ENCODE peak calls at places on chromosomes 16 and 17, in ten cellular contexts. One of them, this sample, is unnamed.

GRCh38 chr17:15483416-15483815 is 16.0 kb upstream of the CDRT4 start:
- DNase-seq in PC-9: no peak
- DNase-seq in upper lobe of left lung: no peak
- DNase-seq in aorta: no peak
- DNase-seq in MM.1S: no peak
- DNase-seq in lung: no peak
- DNase-seq in lower lobe of right lung: no peak
- DNase-seq in upper lobe of right lung: no peak
- DNase-seq in IMR-90: no peak
- DNase-seq in fibroblast of lung: peak; percentile 46
- DNase-seq in this sample: no peak

GRCh38 chr17:72125742-72126141 is 4.9 kb downstream of the SOX9 start:
- DNase-seq in fibroblast of lung: no peak
- DNase-seq in IMR-90: peak; percentile 62
- DNase-seq in PC-9: no peak
- DNase-seq in lung: no peak
- DNase-seq in MM.1S: no peak
- DNase-seq in upper lobe of left lung: no peak
- DNase-seq in aorta: no peak
- DNase-seq in upper lobe of right lung: no peak
- DNase-seq in lower lobe of right lung: no peak
- DNase-seq in this sample: no peak

GRCh38 chr16:88084881-88085280 is 133.6 kb downstream of the BANP start:
- DNase-seq in upper lobe of right lung: no peak
- DNase-seq in lung: no peak
- DNase-seq in lower lobe of right lung: no peak
- DNase-seq in aorta: no peak
- DNase-seq in PC-9: no peak
- DNase-seq in upper lobe of left lung: no peak
- DNase-seq in IMR-90: peak; percentile 78
- DNase-seq in MM.1S: no peak
- DNase-seq in fibroblast of lung: peak; percentile 86
- DNase-seq in this sample: no peak

GRCh38 chr16:82703156-82703555 is 76.4 kb downstream of the CDH13 start:
- DNase-seq in lung: no peak
- DNase-seq in upper lobe of left lung: no peak
- DNase-seq in PC-9: no peak
- DNase-seq in IMR-90: no peak
- DNase-seq in lower lobe of right lung: no peak
- DNase-seq in fibroblast of lung: no peak
- DNase-seq in aorta: no peak
- DNase-seq in MM.1S: no peak
- DNase-seq in upper lobe of right lung: no peak
- DNase-seq in this sample: no peak

GRCh38 chr17:56593073-56593740 is at the start of gene NOG:
- DNase-seq in lung: peak; percentile 44
- DNase-seq in fibroblast of lung: peak; percentile 61
- DNase-seq in aorta: peak; percentile 78
- DNase-seq in IMR-90: peak; percentile 54
- DNase-seq in upper lobe of right lung: peak; percentile 79
- DNase-seq in lower lobe of right lung: peak; percentile 61
- DNase-seq in upper lobe of left lung: peak; percentile 89
- DNase-seq in MM.1S: peak; percentile 55
- DNase-seq in PC-9: no peak
- DNase-seq in this sample: no peak

GRCh38 chr16:2530629-2531318 is 434 bp downstream of the CEMP1 start:
- DNase-seq in PC-9: no peak
- DNase-seq in upper lobe of left lung: peak; percentile 61
- DNase-seq in upper lobe of right lung: peak; percentile 67
- DNase-seq in aorta: no peak
- DNase-seq in lower lobe of right lung: no peak
- DNase-seq in MM.1S: no peak
- DNase-seq in lung: no peak
- DNase-seq in fibroblast of lung: no peak
- DNase-seq in IMR-90: no peak
- DNase-seq in this sample: no peak

GRCh38 chr17:50872710-50873424 is 6.7 kb upstream of the TOB1 start:
- DNase-seq in upper lobe of left lung: no peak
- DNase-seq in fibroblast of lung: peak; percentile 48
- DNase-seq in MM.1S: peak; percentile 67
- DNase-seq in lung: no peak
- DNase-seq in upper lobe of right lung: no peak
- DNase-seq in PC-9: no peak
- DNase-seq in lower lobe of right lung: no peak
- DNase-seq in aorta: no peak
- DNase-seq in IMR-90: peak; percentile 25
- DNase-seq in this sample: no peak

GRCh38 chr17:72411124-72411563 is 290.3 kb downstream of the SOX9 start:
- DNase-seq in upper lobe of right lung: no peak
- DNase-seq in lung: no peak
- DNase-seq in aorta: no peak
- DNase-seq in MM.1S: no peak
- DNase-seq in PC-9: peak; percentile 97
- DNase-seq in lower lobe of right lung: no peak
- DNase-seq in upper lobe of left lung: no peak
- DNase-seq in fibroblast of lung: no peak
- DNase-seq in IMR-90: no peak
- DNase-seq in this sample: no peak

GRCh38 chr17:63493411-63493810 is 16.6 kb downstream of the ACE start:
- DNase-seq in IMR-90: no peak
- DNase-seq in aorta: no peak
- DNase-seq in fibroblast of lung: no peak
- DNase-seq in PC-9: no peak
- DNase-seq in MM.1S: no peak
- DNase-seq in upper lobe of left lung: no peak
- DNase-seq in lung: no peak
- DNase-seq in lower lobe of right lung: no peak
- DNase-seq in upper lobe of right lung: no peak
- DNase-seq in this sample: no peak

GRCh38 chr17:74713199-74713755 is 554 bp upstream of the CD300LF start:
- DNase-seq in MM.1S: no peak
- DNase-seq in upper lobe of left lung: no peak
- DNase-seq in upper lobe of right lung: peak; percentile 55
- DNase-seq in lung: no peak
- DNase-seq in IMR-90: no peak
- DNase-seq in aorta: no peak
- DNase-seq in fibroblast of lung: no peak
- DNase-seq in PC-9: no peak
- DNase-seq in lower lobe of right lung: no peak
- DNase-seq in this sample: no peak

GRCh38 chr17:74715144-74715543 is 2.4 kb upstream of the CD300LF start:
- DNase-seq in lower lobe of right lung: peak; percentile 73
- DNase-seq in IMR-90: no peak
- DNase-seq in upper lobe of right lung: peak; percentile 73
- DNase-seq in fibroblast of lung: no peak
- DNase-seq in PC-9: peak; percentile 97
- DNase-seq in lung: peak; percentile 82
- DNase-seq in upper lobe of left lung: no peak
- DNase-seq in MM.1S: no peak
- DNase-seq in aorta: no peak
- DNase-seq in this sample: peak; percentile 90

GRCh38 chr17:74712756-74713155 is at the start of gene CD300LF:
- DNase-seq in upper lobe of right lung: peak; percentile 82
- DNase-seq in upper lobe of left lung: no peak
- DNase-seq in MM.1S: no peak
- DNase-seq in IMR-90: no peak
- DNase-seq in fibroblast of lung: no peak
- DNase-seq in lung: peak; percentile 38
- DNase-seq in lower lobe of right lung: peak; percentile 76
- DNase-seq in aorta: no peak
- DNase-seq in PC-9: no peak
- DNase-seq in this sample: no peak

GRCh38 chr17:74711058-74711824 is 1.5 kb downstream of the CD300LF start:
- DNase-seq in fibroblast of lung: no peak
- DNase-seq in IMR-90: no peak
- DNase-seq in upper lobe of left lung: no peak
- DNase-seq in MM.1S: no peak
- DNase-seq in PC-9: peak; percentile 38
- DNase-seq in upper lobe of right lung: peak; percentile 57
- DNase-seq in lung: no peak
- DNase-seq in aorta: no peak
- DNase-seq in lower lobe of right lung: no peak
- DNase-seq in this sample: no peak

DNA sequence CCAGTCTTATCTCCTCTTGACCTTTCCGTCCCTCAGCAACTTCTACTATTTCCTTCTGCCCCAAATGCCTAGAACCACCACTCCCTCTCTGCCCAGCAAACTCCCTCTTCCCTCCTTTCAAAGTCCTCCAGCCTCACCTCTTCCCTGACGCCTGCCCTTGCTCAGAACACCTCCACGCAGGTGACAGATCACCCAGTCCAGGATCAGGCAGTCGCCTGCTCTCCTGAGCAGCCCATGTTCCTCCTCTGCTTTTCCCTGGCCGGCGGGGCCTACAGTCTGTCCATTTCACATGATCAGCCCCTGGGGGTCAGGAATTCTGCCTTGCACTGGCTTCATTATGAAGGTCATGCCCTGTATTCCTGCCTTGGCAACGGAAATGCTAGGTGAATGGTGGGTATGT is 422 bp downstream of the CD300LF start:
- DNase-seq in upper lobe of left lung: no peak
- DNase-seq in PC-9: no peak
- DNase-seq in lung: no peak
- DNase-seq in upper lobe of right lung: peak; percentile 52
- DNase-seq in MM.1S: no peak
- DNase-seq in IMR-90: no peak
- DNase-seq in aorta: no peak
- DNase-seq in lower lobe of right lung: no peak
- DNase-seq in fibroblast of lung: no peak
- DNase-seq in this sample: no peak
- H3K4me3 ChIP-seq in upper lobe of left lung: peak overlapping the region; percentile 33
- H3K4me3 ChIP-seq in PC-9: no peak overlapping the region
- H3K4me3 ChIP-seq in lung: peak overlapping the region; percentile 2
- H3K4me3 ChIP-seq in upper lobe of right lung: peak overlapping the region; percentile 43
- H3K4me3 ChIP-seq in MM.1S: no peak overlapping the region
- H3K4me3 ChIP-seq in IMR-90: no peak overlapping the region
- H3K4me3 ChIP-seq in aorta: no peak overlapping the region
- H3K4me3 ChIP-seq in lower lobe of right lung: peak overlapping the region; percentile 42
- H3K4me3 ChIP-seq in fibroblast of lung: no peak overlapping the region
- H3K4me3 ChIP-seq in this sample: no peak overlapping the region

GRCh38 chr17:7840875-7841274 is 6.9 kb downstream of the KDM6B start:
- DNase-seq in lung: no peak
- DNase-seq in aorta: no peak
- DNase-seq in lower lobe of right lung: no peak
- DNase-seq in upper lobe of right lung: no peak
- DNase-seq in PC-9: no peak
- DNase-seq in fibroblast of lung: no peak
- DNase-seq in upper lobe of left lung: no peak
- DNase-seq in MM.1S: no peak
- DNase-seq in IMR-90: no peak
- DNase-seq in this sample: no peak

GRCh38 chr17:7841309-7841621 is 7.2 kb downstream of the KDM6B start:
- DNase-seq in lung: no peak
- DNase-seq in PC-9: no peak
- DNase-seq in IMR-90: no peak
- DNase-seq in upper lobe of left lung: no peak
- DNase-seq in fibroblast of lung: no peak
- DNase-seq in upper lobe of right lung: no peak
- DNase-seq in MM.1S: no peak
- DNase-seq in aorta: no peak
- DNase-seq in lower lobe of right lung: no peak
- DNase-seq in this sample: no peak

GRCh38 chr17:7842950-7843535 is 9.0 kb downstream of the KDM6B start:
- DNase-seq in lung: peak; percentile 87
- DNase-seq in PC-9: peak; percentile 68
- DNase-seq in fibroblast of lung: peak; percentile 86
- DNase-seq in upper lobe of left lung: no peak
- DNase-seq in aorta: peak; percentile 92
- DNase-seq in upper lobe of right lung: peak; percentile 89
- DNase-seq in MM.1S: peak; percentile 45
- DNase-seq in IMR-90: peak; percentile 94
- DNase-seq in lower lobe of right lung: peak; percentile 88
- DNase-seq in this sample: no peak

GRCh38 chr17:7842380-7842949 is 8.4 kb downstream of the KDM6B start:
- DNase-seq in lung: peak; percentile 81
- DNase-seq in fibroblast of lung: peak; percentile 83
- DNase-seq in PC-9: peak; percentile 58
- DNase-seq in upper lobe of left lung: peak; percentile 93
- DNase-seq in IMR-90: peak; percentile 97
- DNase-seq in MM.1S: peak; percentile 74
- DNase-seq in lower lobe of right lung: peak; percentile 85
- DNase-seq in aorta: peak; percentile 95
- DNase-seq in upper lobe of right lung: peak; percentile 92
- DNase-seq in this sample: peak; percentile 46

GRCh38 chr17:7841622-7842379 is 7.8 kb downstream of the KDM6B start:
- DNase-seq in PC-9: peak; percentile 58
- DNase-seq in upper lobe of left lung: peak; percentile 97
- DNase-seq in IMR-90: peak; percentile 91
- DNase-seq in MM.1S: peak; percentile 81
- DNase-seq in lower lobe of right lung: peak; percentile 91
- DNase-seq in aorta: peak; percentile 98
- DNase-seq in upper lobe of right lung: peak; percentile 95
- DNase-seq in fibroblast of lung: peak; percentile 91
- DNase-seq in lung: peak; percentile 94
- DNase-seq in this sample: peak; percentile 91
- H3K4me1 ChIP-seq in PC-9: peaks cover 28% of the 10 kb centered on the region
- H3K4me1 ChIP-seq in upper lobe of left lung: peaks cover 45% of the 10 kb centered on the region
- H3K4me1 ChIP-seq in IMR-90: peaks cover 25% of the 10 kb centered on the region
- H3K4me1 ChIP-seq in MM.1S: peaks cover 29% of the 10 kb centered on the region
- H3K4me1 ChIP-seq in lower lobe of right lung: peaks cover 54% of the 10 kb centered on the region
- H3K4me1 ChIP-seq in aorta: no peaks in the 10 kb centered on the region
- H3K4me1 ChIP-seq in upper lobe of right lung: peaks cover 52% of the 10 kb centered on the region
- H3K4me1 ChIP-seq in fibroblast of lung: peaks cover 32% of the 10 kb centered on the region
- H3K4me1 ChIP-seq in lung: peaks cover 18% of the 10 kb centered on the region
- H3K4me1 ChIP-seq in this sample: peaks cover 30% of the 10 kb centered on the region

GRCh38 chr16:75319513-75320401 is 68.3 kb upstream of the BCAR1 start:
- DNase-seq in MM.1S: peak; percentile 53
- DNase-seq in fibroblast of lung: peak; percentile 82
- DNase-seq in aorta: no peak
- DNase-seq in upper lobe of left lung: no peak
- DNase-seq in lung: no peak
- DNase-seq in lower lobe of right lung: no peak
- DNase-seq in PC-9: no peak
- DNase-seq in upper lobe of right lung: no peak
- DNase-seq in IMR-90: peak; percentile 92
- DNase-seq in this sample: no peak
- H3K4me3 ChIP-seq in MM.1S: no peak overlapping the region
- H3K4me3 ChIP-seq in fibroblast of lung: peak overlapping the region; percentile 22
- H3K4me3 ChIP-seq in aorta: no peak overlapping the region
- H3K4me3 ChIP-seq in upper lobe of left lung: no peak overlapping the region
- H3K4me3 ChIP-seq in lung: no peak overlapping the region
- H3K4me3 ChIP-seq in lower lobe of right lung: no peak overlapping the region
- H3K4me3 ChIP-seq in PC-9: no peak overlapping the region
- H3K4me3 ChIP-seq in upper lobe of right lung: no peak overlapping the region
- H3K4me3 ChIP-seq in IMR-90: peak overlapping the region; percentile 39
- H3K4me3 ChIP-seq in this sample: no peak overlapping the region

DNA sequence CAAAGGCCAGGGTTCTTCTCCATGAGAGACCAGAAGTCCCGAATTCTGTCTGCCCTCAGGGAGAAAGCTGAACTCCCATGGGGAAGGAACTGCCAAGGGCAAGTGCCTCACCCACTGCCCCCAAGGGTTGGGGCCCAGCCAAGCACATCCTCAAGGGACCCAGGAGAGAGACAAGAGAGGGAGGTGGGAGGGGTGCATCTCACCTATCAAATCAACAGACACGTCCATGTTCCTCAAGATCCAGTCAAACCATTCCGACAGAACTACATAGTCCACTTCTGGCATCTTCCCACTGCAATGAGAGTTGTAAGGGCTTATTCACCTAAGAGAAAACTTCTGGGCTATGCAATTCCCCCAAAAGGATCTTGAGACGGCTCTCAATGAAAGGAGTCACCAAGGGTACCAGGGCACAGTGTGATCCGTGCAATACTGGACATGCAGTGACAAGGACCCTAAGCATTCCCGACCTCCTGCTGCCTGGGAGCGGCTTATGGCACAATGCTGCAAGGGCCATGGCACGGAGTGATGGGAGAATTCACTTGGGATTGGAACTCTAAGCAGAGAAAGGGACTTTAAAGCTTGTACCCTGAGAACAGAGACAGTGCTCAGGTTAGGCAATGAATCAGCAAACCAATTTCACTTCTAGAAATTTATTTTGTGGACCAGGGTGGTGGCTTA is 32.2 kb downstream of the TK2 start:
- DNase-seq in aorta: peak; percentile 70
- DNase-seq in lower lobe of right lung: no peak
- DNase-seq in IMR-90: no peak
- DNase-seq in fibroblast of lung: no peak
- DNase-seq in upper lobe of right lung: no peak
- DNase-seq in MM.1S: no peak
- DNase-seq in PC-9: no peak
- DNase-seq in upper lobe of left lung: no peak
- DNase-seq in lung: no peak
- DNase-seq in this sample: no peak
- H3K4me1 ChIP-seq in aorta: no peaks in the 10 kb centered on the region
- H3K4me1 ChIP-seq in lower lobe of right lung: peaks cover 82% of the 10 kb centered on the region
- H3K4me1 ChIP-seq in IMR-90: peaks cover 36% of the 10 kb centered on the region
- H3K4me1 ChIP-seq in fibroblast of lung: peaks cover 29% of the 10 kb centered on the region
- H3K4me1 ChIP-seq in upper lobe of right lung: peaks cover 78% of the 10 kb centered on the region
- H3K4me1 ChIP-seq in MM.1S: peaks cover 65% of the 10 kb centered on the region
- H3K4me1 ChIP-seq in PC-9: peaks cover 78% of the 10 kb centered on the region
- H3K4me1 ChIP-seq in upper lobe of left lung: peaks cover 80% of the 10 kb centered on the region
- H3K4me1 ChIP-seq in lung: peaks cover 47% of the 10 kb centered on the region
- H3K4me1 ChIP-seq in this sample: peaks cover 30% of the 10 kb centered on the region